ENCODE peak calls at places on chromosomes 16 and 17, in six cellular contexts. O is GM12892, W is heart left ventricle, K is GM12891, E is adrenal gland, P is stomach. B is an unnamed sample.

GRCh38 chr17:80855968-80856862 is 135.4 kb upstream of the CHMP6 start:
- DNase-seq in O (peak; percentile 71), W (peak; percentile 72), K (peak; percentile 84), E (peak; percentile 83), P (peak; percentile 50), B (peak; percentile 93)

GRCh38 chr17:1153795-1154546 is 25.8 kb downstream of the ABR start:
- DNase-seq in O (no peak), W (peak; percentile 60), K (no peak), E (peak; percentile 64), P (no peak), B (peak; percentile 71)

GRCh38 chr17:74446551-74447500 is 14.9 kb downstream of the GPRC5C start:
- DNase-seq in O (no peak), W (peak; percentile 88), K (no peak), E (peak; percentile 56), P (peak; percentile 87), B (no peak)

GRCh38 chr17:376936-377863 is 24.6 kb upstream of the RPH3AL start:
- DNase-seq in O (no peak), W (peak; percentile 68), K (no peak), E (no peak), P (no peak), B (no peak)

GRCh38 chr16:23570992-23571632 is 13.6 kb downstream of the UBFD1 start:
- DNase-seq in O (no peak), W (no peak), K (peak; percentile 22), E (no peak), P (no peak), B (no peak)

GRCh38 chr17:9026741-9027140 is 5.4 kb downstream of the NTN1 start:
- DNase-seq in O (no peak), W (no peak), K (no peak), E (no peak), P (no peak), B (no peak)

GRCh38 chr16:89910717-89911354 is 7.8 kb upstream of the MC1R start:
- DNase-seq in O (no peak), W (no peak), K (no peak), E (no peak), P (no peak), B (no peak)

GRCh38 chr16:52068447-52069074 is 478.4 kb downstream of the TOX3 start:
- DNase-seq in O (no peak), W (no peak), K (no peak), E (no peak), P (peak; percentile 35), B (no peak)

GRCh38 chr16:7148606-7149005 is 184.0 kb upstream of the RBFOX1 start:
- DNase-seq in O (no peak), W (no peak), K (no peak), E (no peak), P (no peak), B (no peak)

GRCh38 chr17:30378797-30379302 is at the start of gene CPD:
- DNase-seq in O (peak; percentile 85), W (peak; percentile 97), K (peak; percentile 91), E (peak; percentile 99), P (peak; percentile 99), B (peak; percentile 81)
- TF ChIP-seq POLR2A in O (peak; percentile 82), W (peak; percentile 74), K (peak; percentile 50), E (peak; percentile 83), P (peak; percentile 18), B (peak; percentile 80)

GRCh38 chr17:41835214-41835799 is 725 bp downstream of the NT5C3B start:
- DNase-seq in O (no peak), W (no peak), K (no peak), E (no peak), P (no peak), B (no peak)

GRCh38 chr17:41836550-41837196 is 641 bp upstream of the NT5C3B start:
- DNase-seq in O (no peak), W (no peak), K (no peak), E (no peak), P (no peak), B (no peak)

GRCh38 chr17:41837761-41838538 is at the start of gene KLHL10:
- DNase-seq in O (no peak), W (no peak), K (no peak), E (no peak), P (no peak), B (no peak)

GRCh38 chr17:41835800-41836549 is at the start of gene NT5C3B:
- DNase-seq in O (peak; percentile 85), W (peak; percentile 61), K (peak; percentile 87), E (peak; percentile 62), P (peak; percentile 67), B (peak; percentile 89)
- TF ChIP-seq POLR2A in O (peak; percentile 49), W (no peak), K (no peak), E (peak; percentile 25), P (no peak), B (peak; percentile 80)

DNA sequence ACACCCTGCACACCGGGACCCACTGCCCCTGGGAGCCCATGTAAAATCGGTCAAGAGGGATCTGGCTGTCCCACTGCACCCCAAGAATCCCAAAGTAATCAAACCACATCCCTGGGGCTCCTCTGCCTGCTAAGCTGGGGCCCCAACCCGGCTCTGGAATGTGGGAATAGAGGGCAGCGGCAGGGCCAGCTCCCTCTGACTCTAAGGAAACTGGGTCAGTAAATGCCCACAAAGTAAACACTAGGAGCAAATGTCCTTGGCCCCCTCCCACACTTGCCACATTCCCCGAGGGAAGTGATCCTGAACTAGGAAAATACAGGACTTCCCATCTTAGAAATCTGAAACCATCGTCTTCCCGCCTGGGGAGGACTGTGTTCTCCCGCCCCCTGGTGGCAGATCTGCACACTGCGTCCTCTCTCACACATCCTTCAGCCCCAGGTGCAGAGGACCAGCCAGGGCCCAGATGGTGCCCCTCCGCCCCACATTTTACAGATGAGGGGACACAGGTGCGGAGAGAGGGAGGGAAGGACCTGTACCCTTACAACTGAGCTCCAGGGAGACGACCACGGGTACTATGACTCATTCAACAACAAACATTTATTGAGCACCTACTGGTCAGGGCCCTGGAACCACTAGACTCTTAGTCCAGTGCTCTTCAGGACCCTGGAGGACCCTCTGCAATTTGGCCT is 10.2 kb downstream of the P3H4 start:
- DNase-seq in O (peak; percentile 86), W (peak; percentile 74), K (peak; percentile 82), E (peak; percentile 80), P (peak; percentile 89), B (peak; percentile 80)
- TF ChIP-seq POLR2A in O (no peak), W (no peak), K (no peak), E (no peak), P (no peak), B (no peak)

DNA sequence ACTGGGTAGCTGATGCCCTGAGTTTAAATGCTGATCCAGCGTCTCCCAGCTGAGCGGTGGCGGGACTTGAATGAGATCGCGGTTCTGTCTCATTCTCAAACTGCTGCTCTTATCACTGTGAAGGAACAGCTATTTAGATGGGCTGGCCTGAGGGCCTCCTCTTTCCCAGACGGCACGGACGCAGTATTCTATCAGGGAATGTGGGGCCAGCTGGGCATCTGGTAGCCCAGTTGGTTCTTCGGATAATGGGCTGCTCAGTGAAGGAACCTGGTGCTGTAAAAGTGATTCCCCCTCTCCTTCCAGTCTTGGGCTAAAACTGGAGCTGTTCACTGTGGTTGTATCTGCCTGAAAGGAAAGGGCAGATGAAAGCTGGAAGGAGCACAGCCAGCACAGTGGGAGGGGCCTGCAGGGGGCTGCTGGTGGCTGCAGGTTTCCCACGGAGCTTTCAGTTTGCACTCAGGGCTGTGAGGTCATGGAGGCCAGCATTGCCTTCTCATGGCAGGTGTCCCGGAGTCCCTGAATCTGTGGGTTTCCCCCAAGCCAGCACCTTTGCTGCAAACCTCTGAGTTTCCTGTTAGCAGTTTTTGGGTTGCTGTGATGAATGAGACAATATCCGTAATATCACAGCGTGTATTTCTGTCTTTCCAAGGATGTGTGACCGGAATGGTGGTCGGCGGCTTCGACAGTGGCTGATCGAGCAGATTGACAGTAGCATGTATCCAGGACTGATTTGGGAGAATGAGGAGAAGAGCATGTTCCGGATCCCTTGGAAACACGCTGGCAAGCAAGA is 3.6 kb downstream of the IRF8 start:
- DNase-seq in O (peak; percentile 75), W (no peak), K (peak; percentile 62), E (no peak), P (peak; percentile 39), B (no peak)
- TF ChIP-seq POLR2A in O (peak; percentile 62), W (no peak), K (peak; percentile 40), E (no peak), P (no peak), B (no peak)

DNA sequence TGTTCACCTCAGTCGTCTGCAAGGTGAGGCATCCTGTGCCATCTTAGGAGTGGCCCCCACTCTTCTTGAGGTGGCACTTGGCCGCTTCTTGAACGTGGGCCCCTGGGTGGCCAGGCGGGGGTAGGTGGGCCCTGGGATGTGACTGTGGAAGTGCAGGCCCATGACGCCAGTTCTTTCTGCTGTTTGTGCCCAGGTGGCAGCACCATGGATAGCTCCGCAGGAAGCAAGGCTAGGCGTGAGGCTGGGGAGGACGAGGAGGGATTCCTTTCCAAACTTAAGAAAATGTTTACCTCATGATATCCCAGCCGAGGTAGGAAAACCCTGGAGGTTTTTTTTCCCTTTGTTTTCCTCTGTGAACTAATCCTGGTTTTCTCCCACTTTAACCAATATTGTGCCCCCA is 19.8 kb downstream of the NMRAL1 start:
- DNase-seq in O (no peak), W (no peak), K (no peak), E (no peak), P (no peak), B (no peak)
- TF ChIP-seq POLR2A in O (no peak), W (no peak), K (no peak), E (no peak), P (no peak), B (no peak)

GRCh38 chr16:5944971-5945370 is 847.4 kb upstream of the EEF2KMT start:
- DNase-seq in O (no peak), W (no peak), K (no peak), E (no peak), P (no peak), B (no peak)
- TF ChIP-seq POLR2A in O (no peak), W (no peak), K (no peak), E (no peak), P (no peak), B (no peak)

GRCh38 chr17:45147102-45147580 is 1.1 kb upstream of the HEXIM1 start:
- DNase-seq in O (peak; percentile 58), W (no peak), K (no peak), E (no peak), P (peak; percentile 66), B (no peak)

GRCh38 chr17:45146166-45146565 is 2.1 kb upstream of the HEXIM1 start:
- DNase-seq in O (no peak), W (no peak), K (no peak), E (peak; percentile 46), P (no peak), B (no peak)

GRCh38 chr17:45145035-45145389 is 3.3 kb upstream of the HEXIM1 start:
- DNase-seq in O (no peak), W (no peak), K (no peak), E (no peak), P (no peak), B (no peak)

GRCh38 chr17:45147581-45148182 is 593 bp upstream of the HEXIM1 start:
- DNase-seq in O (peak; percentile 68), W (peak; percentile 85), K (peak; percentile 66), E (peak; percentile 84), P (peak; percentile 74), B (no peak)

DNA sequence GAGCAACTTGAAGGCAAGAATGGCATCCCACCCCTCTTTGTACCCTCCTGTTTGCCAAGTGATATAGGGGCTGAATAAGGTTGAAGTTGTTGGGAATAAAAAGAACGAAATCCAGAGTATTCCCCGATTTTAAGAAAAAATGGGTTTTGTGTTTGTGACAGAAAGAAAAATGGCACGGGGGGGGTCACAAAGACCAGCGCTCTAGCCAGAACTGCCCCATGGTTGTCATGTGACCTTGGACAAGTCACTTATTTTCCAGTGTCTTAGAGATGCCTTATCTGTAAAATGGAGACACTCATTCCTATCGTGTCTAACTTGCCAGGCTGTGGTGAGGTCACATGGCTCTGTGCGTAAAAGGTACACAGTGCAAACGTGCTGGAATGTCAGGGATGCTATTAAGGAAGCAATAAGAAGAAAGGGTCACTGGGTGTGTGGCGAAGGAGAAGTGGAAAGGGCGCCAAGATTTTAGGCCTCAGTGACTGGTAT is 1.6 kb upstream of the HEXIM1 start:
- DNase-seq in O (no peak), W (peak; percentile 43), K (no peak), E (peak; percentile 72), P (peak; percentile 71), B (no peak)
- TF ChIP-seq POLR2A in O (no peak), W (no peak), K (peak; percentile 8), E (peak; percentile 67), P (no peak), B (no peak)